ENCODE peak calls at places on chromosomes 5 and 9, in four cellular contexts. R is NB4, H is spleen, B is stomach. D is an unnamed sample.

GRCh38 chr5:107272954-107273353 is 397.8 kb downstream of the EFNA5 start:
- DNase-seq in R (no peak), H (no peak), B (no peak), D (no peak)

GRCh38 chr9:131727184-131727785 is 12.6 kb downstream of the RAPGEF1 start:
- DNase-seq in R (peak), H (peak), B (no peak), D (no peak)

GRCh38 chr5:78467744-78468357 is 107.4 kb downstream of the SCAMP1 start:
- DNase-seq in R (peak), H (no peak), B (no peak), D (no peak)

GRCh38 chr5:174177531-174177930 is 132.0 kb downstream of the NSG2 start:
- DNase-seq in R (no peak), H (no peak), B (no peak), D (no peak)

GRCh38 chr5:10990626-10991025 is 229.6 kb upstream of the DAP start:
- DNase-seq in R (no peak), H (no peak), B (no peak), D (no peak)

GRCh38 chr5:158162026-158162425 is 303.1 kb upstream of the CLINT1 start:
- DNase-seq in R (no peak), H (no peak), B (no peak), D (no peak)

GRCh38 chr5:66840527-66841013 is 244.4 kb downstream of the MAST4 start:
- DNase-seq in R (peak), H (no peak), B (no peak), D (no peak)

GRCh38 chr5:96121362-96121761 is 159.7 kb upstream of the ELL2 start:
- DNase-seq in R (no peak), H (no peak), B (peak), D (no peak)

GRCh38 chr5:65924366-65925093 is 1.8 kb upstream of the ERBIN start:
- DNase-seq in R (no peak), H (no peak), B (no peak), D (no peak)

GRCh38 chr5:150461231-150461630 is 11.7 kb upstream of the RPS14 start:
- DNase-seq in R (peak), H (peak), B (no peak), D (no peak)

GRCh38 chr5:108143581-108143980 is 238.3 kb downstream of the FBXL17 start:
- DNase-seq in R (no peak), H (no peak), B (no peak), D (no peak)

GRCh38 chr5:124665035-124665434 is 81.4 kb downstream of the ZNF608 start:
- DNase-seq in R (no peak), H (no peak), B (no peak), D (no peak)

GRCh38 chr9:6029581-6029980 is 14.2 kb upstream of the RANBP6 start:
- DNase-seq in R (no peak), H (no peak), B (no peak), D (no peak)

GRCh38 chr5:171596391-171596878 is 177.0 kb downstream of the FGF18 start:
- DNase-seq in R (no peak), H (no peak), B (no peak), D (peak)

GRCh38 chr5:22058620-22059019 is 794.5 kb downstream of the CDH12 start:
- DNase-seq in R (no peak), H (no peak), B (no peak), D (no peak)

DNA sequence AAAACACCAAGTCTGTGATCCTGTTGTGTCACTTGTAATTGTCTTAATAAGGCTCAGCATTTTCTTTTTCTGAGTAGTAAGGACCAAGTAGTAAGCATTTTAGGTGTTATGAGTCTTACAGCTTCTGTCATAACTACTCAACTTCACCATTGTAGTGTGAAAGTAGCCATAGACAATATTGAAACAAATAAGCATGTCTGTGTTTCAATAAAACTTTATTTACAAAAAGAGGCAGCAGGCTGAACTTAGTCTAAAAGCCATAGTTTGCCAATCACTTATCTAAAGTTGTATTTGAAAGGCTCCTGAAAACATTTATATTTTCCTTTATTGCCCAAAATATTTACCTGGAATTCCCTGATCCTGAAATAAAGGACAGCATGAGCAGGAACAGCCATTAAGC is 796.1 kb downstream of the CDH12 start:
- DNase-seq in R (no peak), H (no peak), B (no peak), D (no peak)
- H3K4me3 ChIP-seq in R (no peak), H (no peak), B (no peak), D (no peak)

DNA sequence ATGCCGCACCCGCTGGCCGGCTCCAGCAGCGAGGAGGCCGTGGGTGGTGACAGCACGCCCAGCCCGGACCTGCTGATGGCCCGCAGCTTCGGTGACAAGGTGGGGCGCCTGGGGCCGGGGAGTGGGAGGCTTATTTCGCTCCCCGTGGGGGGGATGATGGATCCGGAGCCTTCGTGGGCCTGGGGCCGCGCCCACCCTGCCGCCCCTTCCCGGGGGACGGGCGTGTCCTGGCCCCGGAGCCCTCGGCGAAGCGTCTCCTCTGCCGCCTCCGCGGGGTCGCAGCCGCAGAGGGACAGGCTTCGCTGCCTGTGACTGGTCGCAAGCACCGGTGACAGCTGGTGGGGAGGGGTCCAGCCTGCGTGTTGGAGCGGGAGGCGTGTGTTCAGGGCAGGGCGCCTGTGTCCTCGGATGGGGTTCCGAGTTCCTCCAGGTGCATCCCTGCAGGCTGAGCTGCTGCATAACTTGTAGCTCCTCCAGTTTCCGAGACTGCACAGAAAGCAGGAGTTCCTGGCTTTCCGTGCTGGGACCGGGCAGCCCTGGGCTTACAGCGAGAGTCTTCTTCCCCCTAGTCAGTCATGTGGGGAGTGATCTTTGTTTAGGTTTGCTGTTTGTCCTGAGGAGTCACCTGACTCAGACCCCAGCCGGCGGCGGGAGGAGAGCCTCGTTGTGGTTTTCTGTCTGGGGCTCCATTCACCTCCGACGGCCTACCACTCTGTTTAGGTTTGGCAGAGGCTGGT is 667 bp downstream of the SNX30 start:
- DNase-seq in R (peak), H (no peak), B (peak), D (peak)
- TF ChIP-seq POLR2A in R (no peak), H (no peak), B (no peak), D (no peak)

GRCh38 chr5:83564069-83564749 is 92.7 kb downstream of the VCAN start:
- DNase-seq in R (peak), H (no peak), B (no peak), D (no peak)
- H3K4me3 ChIP-seq in R (no peak), H (no peak), B (no peak), D (no peak)

GRCh38 chr5:42993516-42994284 is 46.4 kb downstream of the ANXA2R start:
- DNase-seq in R (peak), H (peak), B (no peak), D (no peak)
- TF ChIP-seq POLR2A in R (peak), H (no peak), B (no peak), D (no peak)

DNA sequence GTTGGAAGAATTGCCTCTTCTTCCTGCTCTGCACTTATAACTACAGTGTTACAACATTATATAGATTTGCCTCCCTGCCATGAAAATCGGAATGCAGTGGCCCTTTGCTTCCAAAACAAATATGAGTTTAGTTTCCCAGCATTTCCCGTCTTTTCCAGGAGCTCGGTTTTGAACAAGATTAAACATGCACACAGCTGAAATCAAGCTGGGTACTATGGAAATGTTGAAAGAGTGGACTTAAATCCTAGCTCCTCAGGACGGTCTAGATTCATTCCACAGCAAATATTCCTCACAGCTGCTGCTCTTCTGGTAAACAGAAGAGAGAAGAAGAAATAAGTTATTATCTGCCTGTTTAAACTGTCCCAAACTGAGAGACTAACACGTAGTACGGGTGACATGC is 161.4 kb downstream of the PIK3R1 start:
- DNase-seq in R (no peak), H (no peak), B (no peak), D (no peak)
- H3K4me3 ChIP-seq in R (no peak), H (no peak), B (no peak), D (no peak)

GRCh38 chr5:142820447-142820846 is 50.3 kb downstream of the ARHGAP26 start:
- DNase-seq in R (no peak), H (no peak), B (no peak), D (no peak)
- TF ChIP-seq POLR2A in R (no peak), H (no peak), B (no peak), D (no peak)

GRCh38 chr9:129768486-129768885 is 15.6 kb upstream of the PTGES start:
- DNase-seq in R (no peak), H (no peak), B (no peak), D (no peak)
- H3K4me3 ChIP-seq in R (no peak), H (no peak), B (no peak), D (no peak)

DNA sequence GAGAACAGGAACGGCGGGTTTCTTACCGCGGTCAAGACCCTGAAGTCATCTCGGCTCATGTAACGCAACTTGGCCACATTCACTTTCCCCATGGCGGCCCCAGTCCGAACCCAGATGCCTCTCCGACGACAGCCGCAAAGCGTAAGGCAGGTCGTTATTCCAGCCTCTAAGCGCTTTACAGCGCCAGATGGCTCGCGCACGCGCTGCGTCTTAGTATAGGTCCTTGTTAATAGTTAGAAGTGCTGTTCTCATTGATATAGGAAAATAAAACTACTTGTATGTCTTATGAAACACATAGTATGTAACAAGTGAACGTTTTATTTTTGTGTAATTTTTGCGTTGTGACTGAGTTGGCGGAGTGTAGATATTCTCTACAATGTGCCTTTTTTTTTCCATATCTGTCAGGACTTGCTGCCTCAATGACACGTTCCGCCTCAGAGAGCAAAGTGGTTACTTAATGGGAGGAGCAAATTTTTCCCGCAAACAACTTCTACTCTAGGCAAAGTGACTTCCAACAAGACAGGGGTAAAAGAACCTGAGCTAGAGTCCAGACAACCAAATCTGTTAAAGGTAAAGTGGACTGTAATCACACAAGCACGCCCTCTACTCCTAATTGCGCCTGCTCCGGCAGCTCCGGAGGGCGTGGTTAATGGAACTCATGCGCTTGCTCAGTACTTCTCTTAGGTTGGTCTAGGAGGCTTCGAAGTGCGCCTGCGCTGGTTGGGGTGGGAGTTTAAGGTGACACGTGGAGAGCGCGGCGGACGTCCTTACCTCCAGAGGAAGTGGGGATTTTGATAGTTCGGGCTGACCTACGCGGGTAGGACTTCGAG is at the start of gene RIOK2:
- DNase-seq in R (peak), H (peak), B (peak), D (peak)
- TF ChIP-seq POLR2A in R (peak), H (no peak), B (no peak), D (no peak)